ENCODE peak calls at places on chromosomes 13 and 19, in nine cellular contexts. One of them, this sample, is unnamed.

GRCh38 chr13:75492389-75492788 is 10.4 kb upstream of the TBC1D4 start:
- DNase-seq in HCT116: no peak
- DNase-seq in pancreas: no peak
- DNase-seq in IMR-90: peak
- DNase-seq in GM12864: no peak
- DNase-seq in OCI-LY7: no peak
- DNase-seq in adrenal gland: no peak
- DNase-seq in ovary: no peak
- DNase-seq in foreskin fibroblast: peak
- DNase-seq in this sample: no peak

GRCh38 chr13:30737511-30738342 is 2.4 kb downstream of the ALOX5AP start:
- DNase-seq in GM12864: no peak
- DNase-seq in adrenal gland: no peak
- DNase-seq in foreskin fibroblast: no peak
- DNase-seq in IMR-90: no peak
- DNase-seq in pancreas: no peak
- DNase-seq in ovary: no peak
- DNase-seq in OCI-LY7: peak
- DNase-seq in HCT116: no peak
- DNase-seq in this sample: no peak

GRCh38 chr13:35961002-35961401 is 170.2 kb downstream of the DCLK1 start:
- DNase-seq in pancreas: no peak
- DNase-seq in OCI-LY7: no peak
- DNase-seq in GM12864: no peak
- DNase-seq in IMR-90: no peak
- DNase-seq in HCT116: no peak
- DNase-seq in foreskin fibroblast: no peak
- DNase-seq in adrenal gland: no peak
- DNase-seq in ovary: no peak
- DNase-seq in this sample: no peak

GRCh38 chr13:94710881-94711560 is 1.3 kb downstream of the SOX21 start:
- DNase-seq in ovary: no peak
- DNase-seq in HCT116: no peak
- DNase-seq in pancreas: no peak
- DNase-seq in adrenal gland: no peak
- DNase-seq in GM12864: no peak
- DNase-seq in foreskin fibroblast: peak
- DNase-seq in IMR-90: no peak
- DNase-seq in OCI-LY7: no peak
- DNase-seq in this sample: no peak

GRCh38 chr13:22789027-22789593 is 391.7 kb upstream of the SGCG start:
- DNase-seq in pancreas: no peak
- DNase-seq in adrenal gland: no peak
- DNase-seq in HCT116: peak
- DNase-seq in OCI-LY7: no peak
- DNase-seq in GM12864: no peak
- DNase-seq in IMR-90: no peak
- DNase-seq in foreskin fibroblast: no peak
- DNase-seq in ovary: no peak
- DNase-seq in this sample: no peak

GRCh38 chr19:29417048-29417447 is 108.7 kb upstream of the VSTM2B start:
- DNase-seq in adrenal gland: no peak
- DNase-seq in foreskin fibroblast: no peak
- DNase-seq in pancreas: no peak
- DNase-seq in GM12864: no peak
- DNase-seq in IMR-90: no peak
- DNase-seq in OCI-LY7: no peak
- DNase-seq in HCT116: no peak
- DNase-seq in ovary: no peak
- DNase-seq in this sample: no peak

GRCh38 chr13:98843482-98843877 is 91.0 kb upstream of the SLC15A1 start:
- DNase-seq in OCI-LY7: no peak
- DNase-seq in HCT116: no peak
- DNase-seq in pancreas: no peak
- DNase-seq in ovary: no peak
- DNase-seq in foreskin fibroblast: no peak
- DNase-seq in IMR-90: no peak
- DNase-seq in GM12864: no peak
- DNase-seq in adrenal gland: no peak
- DNase-seq in this sample: no peak

GRCh38 chr19:28154077-28154476 is 1058.9 kb downstream of the UQCRFS1 start:
- DNase-seq in IMR-90: no peak
- DNase-seq in GM12864: no peak
- DNase-seq in pancreas: no peak
- DNase-seq in foreskin fibroblast: no peak
- DNase-seq in adrenal gland: no peak
- DNase-seq in HCT116: no peak
- DNase-seq in ovary: no peak
- DNase-seq in OCI-LY7: no peak
- DNase-seq in this sample: no peak

GRCh38 chr19:9940778-9941177 is 4.5 kb upstream of the OLFM2 start:
- DNase-seq in OCI-LY7: no peak
- DNase-seq in GM12864: no peak
- DNase-seq in IMR-90: peak
- DNase-seq in foreskin fibroblast: peak
- DNase-seq in ovary: no peak
- DNase-seq in pancreas: no peak
- DNase-seq in adrenal gland: no peak
- DNase-seq in HCT116: no peak
- DNase-seq in this sample: no peak

GRCh38 chr19:11435833-11436313 is 438 bp downstream of the PRKCSH start:
- DNase-seq in OCI-LY7: peak
- DNase-seq in GM12864: no peak
- DNase-seq in adrenal gland: no peak
- DNase-seq in foreskin fibroblast: peak
- DNase-seq in pancreas: peak
- DNase-seq in ovary: no peak
- DNase-seq in HCT116: no peak
- DNase-seq in IMR-90: peak
- DNase-seq in this sample: no peak

GRCh38 chr13:97855570-97855970 is 97.9 kb upstream of the IPO5 start:
- DNase-seq in HCT116: peak
- DNase-seq in adrenal gland: peak
- DNase-seq in ovary: no peak
- DNase-seq in pancreas: peak
- DNase-seq in GM12864: no peak
- DNase-seq in IMR-90: peak
- DNase-seq in foreskin fibroblast: peak
- DNase-seq in OCI-LY7: peak
- DNase-seq in this sample: peak

GRCh38 chr19:58218899-58219298 is 9.8 kb upstream of the ZNF544 start:
- DNase-seq in OCI-LY7: peak
- DNase-seq in GM12864: no peak
- DNase-seq in HCT116: peak
- DNase-seq in adrenal gland: no peak
- DNase-seq in ovary: no peak
- DNase-seq in pancreas: no peak
- DNase-seq in IMR-90: no peak
- DNase-seq in foreskin fibroblast: peak
- DNase-seq in this sample: no peak

GRCh38 chr13:98839826-98840769 is 87.6 kb upstream of the SLC15A1 start:
- DNase-seq in HCT116: peak
- DNase-seq in ovary: peak
- DNase-seq in IMR-90: peak
- DNase-seq in pancreas: peak
- DNase-seq in adrenal gland: peak
- DNase-seq in foreskin fibroblast: peak
- DNase-seq in GM12864: no peak
- DNase-seq in OCI-LY7: peak
- DNase-seq in this sample: no peak

GRCh38 chr19:41425174-41426115 is 1.7 kb downstream of the B3GNT8 start:
- DNase-seq in ovary: no peak
- DNase-seq in adrenal gland: no peak
- DNase-seq in HCT116: no peak
- DNase-seq in foreskin fibroblast: no peak
- DNase-seq in pancreas: no peak
- DNase-seq in IMR-90: no peak
- DNase-seq in GM12864: no peak
- DNase-seq in OCI-LY7: no peak
- DNase-seq in this sample: no peak
- H3K4me3 ChIP-seq in ovary: no peak
- H3K4me3 ChIP-seq in adrenal gland: no peak
- H3K4me3 ChIP-seq in HCT116: no peak
- H3K4me3 ChIP-seq in foreskin fibroblast: no peak
- H3K4me3 ChIP-seq in pancreas: no peak
- H3K4me3 ChIP-seq in IMR-90: no peak
- H3K4me3 ChIP-seq in GM12864: no peak
- H3K4me3 ChIP-seq in OCI-LY7: no peak
- H3K4me3 ChIP-seq in this sample: no peak

GRCh38 chr13:20209937-20210336 is 17.2 kb upstream of the GJB2 start:
- DNase-seq in adrenal gland: no peak
- DNase-seq in foreskin fibroblast: no peak
- DNase-seq in IMR-90: no peak
- DNase-seq in GM12864: no peak
- DNase-seq in ovary: no peak
- DNase-seq in OCI-LY7: no peak
- DNase-seq in pancreas: no peak
- DNase-seq in HCT116: no peak
- DNase-seq in this sample: no peak

GRCh38 chr13:20206836-20207235 is 14.1 kb upstream of the GJB2 start:
- DNase-seq in IMR-90: no peak
- DNase-seq in foreskin fibroblast: no peak
- DNase-seq in GM12864: no peak
- DNase-seq in ovary: no peak
- DNase-seq in pancreas: no peak
- DNase-seq in HCT116: no peak
- DNase-seq in adrenal gland: no peak
- DNase-seq in OCI-LY7: no peak
- DNase-seq in this sample: no peak

GRCh38 chr13:20206065-20206725 is 13.5 kb upstream of the GJB2 start:
- DNase-seq in ovary: no peak
- DNase-seq in IMR-90: no peak
- DNase-seq in GM12864: no peak
- DNase-seq in adrenal gland: no peak
- DNase-seq in pancreas: no peak
- DNase-seq in OCI-LY7: no peak
- DNase-seq in HCT116: no peak
- DNase-seq in foreskin fibroblast: no peak
- DNase-seq in this sample: no peak
- TF ChIP-seq CTCF in ovary: no peak
- TF ChIP-seq CTCF in IMR-90: no peak
- TF ChIP-seq CTCF in GM12864: no peak
- TF ChIP-seq CTCF in adrenal gland: no peak
- TF ChIP-seq CTCF in pancreas: no peak
- TF ChIP-seq CTCF in OCI-LY7: no peak
- TF ChIP-seq CTCF in HCT116: no peak
- TF ChIP-seq CTCF in foreskin fibroblast: no peak
- TF ChIP-seq CTCF in this sample: no peak

GRCh38 chr19:13014921-13015280 is 19.6 kb downstream of the NFIX start:
- DNase-seq in IMR-90: no peak
- DNase-seq in HCT116: no peak
- DNase-seq in OCI-LY7: no peak
- DNase-seq in ovary: no peak
- DNase-seq in GM12864: no peak
- DNase-seq in adrenal gland: no peak
- DNase-seq in foreskin fibroblast: no peak
- DNase-seq in pancreas: no peak
- DNase-seq in this sample: no peak

GRCh38 chr19:13014101-13014920 is 19.0 kb downstream of the NFIX start:
- DNase-seq in foreskin fibroblast: no peak
- DNase-seq in IMR-90: no peak
- DNase-seq in ovary: peak
- DNase-seq in pancreas: no peak
- DNase-seq in GM12864: no peak
- DNase-seq in HCT116: no peak
- DNase-seq in OCI-LY7: no peak
- DNase-seq in adrenal gland: no peak
- DNase-seq in this sample: no peak

GRCh38 chr19:13012690-13013608 is 17.7 kb downstream of the NFIX start:
- DNase-seq in IMR-90: peak
- DNase-seq in adrenal gland: peak
- DNase-seq in pancreas: no peak
- DNase-seq in ovary: peak
- DNase-seq in foreskin fibroblast: peak
- DNase-seq in HCT116: no peak
- DNase-seq in OCI-LY7: no peak
- DNase-seq in GM12864: no peak
- DNase-seq in this sample: no peak

GRCh38 chr19:13012390-13012689 is 17.1 kb downstream of the NFIX start:
- DNase-seq in HCT116: no peak
- DNase-seq in OCI-LY7: no peak
- DNase-seq in pancreas: no peak
- DNase-seq in ovary: no peak
- DNase-seq in adrenal gland: no peak
- DNase-seq in IMR-90: no peak
- DNase-seq in foreskin fibroblast: no peak
- DNase-seq in GM12864: no peak
- DNase-seq in this sample: no peak

DNA sequence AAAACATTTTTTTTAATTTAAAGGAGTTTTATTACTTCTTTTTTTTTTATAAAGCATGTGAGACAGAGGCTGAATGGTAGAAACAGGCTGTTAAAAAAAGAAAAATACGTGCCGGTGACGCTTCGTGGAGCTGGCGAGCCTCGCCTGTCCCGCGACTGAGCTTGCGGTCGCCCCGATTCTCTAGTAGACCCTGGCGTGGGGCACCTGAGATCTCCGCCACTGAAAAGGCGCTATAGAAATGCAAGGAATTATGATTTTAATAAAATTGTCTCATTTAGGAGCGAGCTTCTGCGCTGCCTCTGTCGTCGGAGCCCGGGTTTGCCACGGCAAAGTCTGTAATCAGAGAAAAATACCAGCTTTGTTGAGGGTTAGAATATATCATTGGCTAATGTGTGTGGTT is 18.4 kb downstream of the NFIX start:
- DNase-seq in HCT116: no peak
- DNase-seq in GM12864: no peak
- DNase-seq in adrenal gland: no peak
- DNase-seq in foreskin fibroblast: no peak
- DNase-seq in pancreas: no peak
- DNase-seq in IMR-90: no peak
- DNase-seq in OCI-LY7: no peak
- DNase-seq in ovary: peak
- DNase-seq in this sample: no peak
- H3K4me3 ChIP-seq in HCT116: no peak
- H3K4me3 ChIP-seq in GM12864: no peak
- H3K4me3 ChIP-seq in adrenal gland: peak
- H3K4me3 ChIP-seq in foreskin fibroblast: no peak
- H3K4me3 ChIP-seq in pancreas: no peak
- H3K4me3 ChIP-seq in IMR-90: no peak
- H3K4me3 ChIP-seq in OCI-LY7: no peak
- H3K4me3 ChIP-seq in ovary: peak
- H3K4me3 ChIP-seq in this sample: no peak

DNA sequence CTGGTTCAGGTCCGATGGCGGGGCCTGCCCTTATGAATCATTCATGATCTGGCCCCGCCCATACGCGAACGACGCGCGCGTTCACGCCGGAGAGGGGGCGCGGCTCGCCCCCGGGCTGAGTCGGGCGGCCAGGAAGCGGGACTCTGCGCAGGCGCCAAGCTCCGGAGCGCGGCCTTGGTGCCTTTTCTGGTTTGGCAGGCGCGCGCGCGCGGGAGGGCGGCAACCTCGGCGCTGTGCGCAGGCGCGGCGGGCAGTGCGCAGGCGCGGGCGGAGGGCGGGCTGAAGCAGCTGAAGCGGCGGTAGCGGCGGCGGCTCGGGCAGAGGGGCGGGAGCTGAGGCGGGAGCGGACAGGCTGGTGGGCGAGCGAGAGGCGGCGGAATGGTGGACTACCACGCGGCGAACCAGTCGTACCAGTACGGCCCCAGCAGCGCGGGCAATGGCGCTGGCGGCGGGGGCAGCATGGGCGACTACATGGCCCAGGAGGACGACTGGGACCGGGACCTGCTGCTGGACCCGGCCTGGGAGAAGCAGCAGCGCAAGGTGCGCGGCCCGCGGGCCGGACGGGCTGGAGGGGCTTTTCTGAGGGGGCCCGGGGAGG is at the start of gene ACTN4:
- DNase-seq in ovary: peak
- DNase-seq in HCT116: peak
- DNase-seq in pancreas: peak
- DNase-seq in OCI-LY7: peak
- DNase-seq in adrenal gland: peak
- DNase-seq in GM12864: peak
- DNase-seq in IMR-90: peak
- DNase-seq in foreskin fibroblast: peak
- DNase-seq in this sample: no peak
- TF ChIP-seq CTCF in ovary: no peak
- TF ChIP-seq CTCF in HCT116: no peak
- TF ChIP-seq CTCF in pancreas: no peak
- TF ChIP-seq CTCF in OCI-LY7: no peak
- TF ChIP-seq CTCF in adrenal gland: no peak
- TF ChIP-seq CTCF in GM12864: no peak
- TF ChIP-seq CTCF in IMR-90: no peak
- TF ChIP-seq CTCF in foreskin fibroblast: no peak
- TF ChIP-seq CTCF in this sample: no peak